ENCODE peak calls at places on chromosomes 2 and 18, in four cellular contexts. P, E, S and D are unnamed samples. For H3K36me3, the result is how much of the 10 kb centered on the place peaks cover.

GRCh38 chr2:219775506-219775905 is 148.1 kb downstream of the SLC4A3 start:
- DNase-seq in P (no peak), E (no peak), S (no peak), D (no peak)

GRCh38 chr2:119282139-119282965 is 58.7 kb downstream of the STEAP3 start:
- DNase-seq in P (no peak), E (no peak), S (no peak), D (no peak)

GRCh38 chr18:13183790-13184189 is 34.8 kb upstream of the LDLRAD4 start:
- DNase-seq in P (peak), E (no peak), S (no peak), D (no peak)

GRCh38 chr18:48638451-48638850 is 99.6 kb downstream of the CTIF start:
- DNase-seq in P (no peak), E (no peak), S (no peak), D (peak)

GRCh38 chr2:176156301-176156958 is 677 bp upstream of the HOXD3 start:
- DNase-seq in P (no peak), E (no peak), S (no peak), D (no peak)

GRCh38 chr2:141329949-141330348 is 800.9 kb downstream of the LRP1B start:
- DNase-seq in P (peak), E (no peak), S (no peak), D (no peak)

GRCh38 chr2:216339456-216340279 is 32.6 kb downstream of the MARCHF4 start:
- DNase-seq in P (peak), E (no peak), S (no peak), D (no peak)

GRCh38 chr2:66324924-66325583 is 109.9 kb upstream of the MEIS1 start:
- DNase-seq in P (no peak), E (no peak), S (no peak), D (no peak)

GRCh38 chr2:178250429-178250828 is 56.1 kb downstream of the OSBPL6 start:
- DNase-seq in P (no peak), E (no peak), S (no peak), D (no peak)

GRCh38 chr18:36809590-36810381 is 19.0 kb downstream of the TPGS2 start:
- DNase-seq in P (peak), E (peak), S (peak), D (peak)
- H3K36me3 ChIP-seq in P (under half), E (under half), S (under half), D (under half)

DNA sequence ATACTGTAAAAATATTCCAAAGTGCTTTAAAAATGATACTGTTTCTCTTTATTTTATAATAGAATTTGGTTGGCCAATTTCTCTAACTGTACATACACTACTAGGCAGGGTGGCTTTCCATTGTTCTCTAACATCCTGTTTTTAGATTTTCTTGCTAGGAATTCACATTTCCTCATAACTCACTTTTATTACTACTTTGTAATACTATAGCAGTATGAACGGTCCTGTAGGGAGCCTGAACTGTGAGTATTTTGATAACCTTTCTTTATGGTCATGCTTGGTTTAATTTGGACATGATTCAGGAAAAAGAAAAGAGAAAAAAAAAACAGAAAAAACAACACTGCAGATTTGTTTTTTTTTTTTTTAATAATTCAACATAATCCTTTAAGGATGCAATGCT is 37.8 kb downstream of the GCG start:
- DNase-seq in P (peak), E (no peak), S (no peak), D (no peak)
- H3K36me3 ChIP-seq in P (under half), E (under half), S (under half), D (under half)

DNA sequence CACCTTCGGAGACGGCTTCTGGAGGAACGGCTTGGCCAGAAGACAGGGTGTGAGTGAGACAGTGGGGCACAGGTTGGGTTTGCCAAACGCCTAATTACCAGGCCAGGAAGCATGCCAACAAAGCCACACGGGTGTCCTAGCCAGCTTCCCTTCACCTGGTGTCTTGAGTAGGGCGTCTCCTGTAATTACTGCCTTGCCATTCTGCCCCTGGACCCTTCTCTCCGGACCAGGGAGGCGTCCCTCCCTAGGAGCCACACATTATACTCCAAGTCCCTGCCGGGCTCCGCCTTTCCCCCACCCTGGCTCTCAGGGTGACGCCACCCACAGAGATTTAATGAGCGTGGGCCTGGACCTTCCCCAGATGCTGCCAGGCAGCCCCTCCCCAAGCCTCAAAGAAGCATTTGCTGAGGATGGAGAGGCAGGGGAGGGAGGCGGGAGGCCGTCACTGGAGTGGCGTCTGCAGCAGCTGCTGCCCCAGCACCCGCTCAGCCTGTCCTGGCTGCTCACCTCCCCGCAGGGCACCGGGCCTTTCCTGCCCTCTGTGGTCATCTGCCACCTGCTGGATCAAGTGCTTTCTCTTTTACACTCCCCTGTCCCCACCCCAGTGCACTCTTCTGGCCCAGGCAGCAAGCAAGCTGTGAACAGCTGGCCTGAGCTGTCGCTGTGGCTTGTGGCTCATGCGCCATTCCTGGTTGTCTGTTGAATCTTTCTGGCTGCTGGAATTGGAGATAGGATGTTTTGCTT is 20.7 kb downstream of the FOSL2 start:
- DNase-seq in P (no peak), E (no peak), S (no peak), D (no peak)
- H3K36me3 ChIP-seq in P (under half), E (under half), S (under half), D (under half)

GRCh38 chr2:105358593-105358992 is 21.3 kb downstream of the C2orf49 start:
- DNase-seq in P (peak), E (no peak), S (no peak), D (no peak)
- H3K36me3 ChIP-seq in P (half or more), E (under half), S (under half), D (half or more)

GRCh38 chr2:117832332-117832731 is 17.8 kb downstream of the DDX18 start:
- DNase-seq in P (no peak), E (no peak), S (no peak), D (no peak)
- H3K36me3 ChIP-seq in P (under half), E (under half), S (under half), D (half or more)

DNA sequence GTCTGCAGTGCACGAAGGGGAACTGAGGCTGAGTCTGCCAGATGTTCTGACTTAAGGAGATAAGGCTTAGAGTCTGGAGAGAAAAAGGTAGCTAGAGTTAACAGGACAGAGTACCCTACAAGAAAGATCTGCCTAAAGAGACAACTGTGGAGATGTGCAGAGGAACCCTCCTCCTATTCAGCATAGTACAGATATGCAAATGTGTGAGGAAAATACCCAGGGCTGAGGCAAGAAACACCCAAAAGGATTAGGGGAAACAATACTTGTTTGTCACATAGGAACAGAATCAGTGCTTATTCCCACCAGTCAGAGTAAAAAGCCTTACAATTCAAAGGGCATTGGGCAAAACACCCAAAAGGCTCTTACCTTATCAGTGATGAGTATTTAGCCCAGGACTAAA is 67.8 kb downstream of the SS18 start:
- DNase-seq in P (no peak), E (no peak), S (no peak), D (no peak)
- H3K36me3 ChIP-seq in P (under half), E (under half), S (under half), D (half or more)

GRCh38 chr2:17728210-17728609 is 25.4 kb downstream of the SMC6 start:
- DNase-seq in P (no peak), E (no peak), S (no peak), D (no peak)

GRCh38 chr2:17735864-17736263 is 17.7 kb downstream of the SMC6 start:
- DNase-seq in P (no peak), E (no peak), S (no peak), D (no peak)

GRCh38 chr2:17733650-17734049 is 20.0 kb downstream of the SMC6 start:
- DNase-seq in P (no peak), E (no peak), S (no peak), D (peak)

GRCh38 chr2:17729880-17730279 is 23.7 kb downstream of the SMC6 start:
- DNase-seq in P (no peak), E (no peak), S (no peak), D (no peak)
- H3K36me3 ChIP-seq in P (under half), E (under half), S (under half), D (under half)

GRCh38 chr18:23524213-23524707 is 20.9 kb downstream of the RMC1 start:
- DNase-seq in P (no peak), E (no peak), S (no peak), D (no peak)

GRCh38 chr18:23523429-23524212 is 20.3 kb downstream of the RMC1 start:
- DNase-seq in P (no peak), E (no peak), S (no peak), D (no peak)

GRCh38 chr18:23526516-23527063 is 23.3 kb downstream of the RMC1 start:
- DNase-seq in P (no peak), E (no peak), S (no peak), D (no peak)

GRCh38 chr18:23519725-23520124 is 16.4 kb downstream of the RMC1 start:
- DNase-seq in P (no peak), E (no peak), S (no peak), D (no peak)

GRCh38 chr18:23521907-23522306 is 18.6 kb downstream of the RMC1 start:
- DNase-seq in P (no peak), E (no peak), S (no peak), D (no peak)
- H3K36me3 ChIP-seq in P (under half), E (under half), S (under half), D (under half)

GRCh38 chr2:207083361-207084080 is 82.2 kb downstream of the KLF7 start:
- DNase-seq in P (peak), E (no peak), S (no peak), D (no peak)
- H3K36me3 ChIP-seq in P (under half), E (under half), S (under half), D (under half)

GRCh38 chr2:209425082-209426071 is 1.5 kb downstream of the MAP2 start:
- DNase-seq in P (peak), E (peak), S (peak), D (peak)
- H3K36me3 ChIP-seq in P (under half), E (under half), S (under half), D (under half)